ENCODE peak calls at places on chromosomes 11 and 22, in four cellular contexts. N, K, W and H are unnamed samples.

GRCh38 chr11:61961570-61962212 is 5.7 kb downstream of the FTH1 start:
- DNase-seq in N (no peak), K (no peak), W (no peak), H (peak; percentile 82)

GRCh38 chr11:57323503-57324153 is 1.1 kb downstream of the TNKS1BP1 start:
- DNase-seq in N (no peak), K (no peak), W (no peak), H (peak; percentile 29)

GRCh38 chr11:72631806-72632731 is 42.2 kb downstream of the PDE2A start:
- DNase-seq in N (no peak), K (peak; percentile 5), W (no peak), H (peak; percentile 43)

GRCh38 chr22:27676545-27677188 is 124.9 kb downstream of the MN1 start:
- DNase-seq in N (no peak), K (no peak), W (no peak), H (no peak)

GRCh38 chr11:116404143-116404800 is 368.5 kb downstream of the BUD13 start:
- DNase-seq in N (no peak), K (peak; percentile 88), W (no peak), H (no peak)

GRCh38 chr11:67373916-67374570 is 645 bp upstream of the CLCF1 start:
- DNase-seq in N (no peak), K (peak; percentile 61), W (peak; percentile 53), H (peak; percentile 99)

GRCh38 chr22:46043816-46044717 is 67.1 kb upstream of the WNT7B start:
- DNase-seq in N (no peak), K (no peak), W (peak; percentile 38), H (peak; percentile 55)

GRCh38 chr11:81267246-81267645 is 1466.4 kb downstream of the FAM181B start:
- DNase-seq in N (no peak), K (no peak), W (no peak), H (no peak)

GRCh38 chr22:39917776-39918493 is 17.1 kb downstream of the GRAP2 start:
- DNase-seq in N (no peak), K (no peak), W (no peak), H (no peak)

GRCh38 chr11:129319201-129319600 is 56.4 kb upstream of the BARX2 start:
- DNase-seq in N (no peak), K (no peak), W (no peak), H (no peak)

GRCh38 chr11:68999093-68999747 is 13.8 kb downstream of the MRGPRF start:
- DNase-seq in N (no peak), K (no peak), W (no peak), H (no peak)

GRCh38 chr11:16956538-16957153 is 57.6 kb downstream of the PLEKHA7 start:
- DNase-seq in N (no peak), K (no peak), W (no peak), H (peak; percentile 11)

GRCh38 chr11:10908215-10908990 is 50.5 kb upstream of the ZBED5 start:
- DNase-seq in N (no peak), K (peak; percentile 36), W (no peak), H (peak; percentile 100)

GRCh38 chr22:30393885-30394284 is 2.9 kb upstream of the SEC14L2 start:
- DNase-seq in N (no peak), K (no peak), W (no peak), H (no peak)

GRCh38 chr11:121741316-121741715 is 288.5 kb upstream of the SORL1-AS1 start:
- DNase-seq in N (no peak), K (peak; percentile 19), W (no peak), H (no peak)

GRCh38 chr11:78244546-78245315 is 56.0 kb downstream of the USP35 start:
- DNase-seq in N (no peak), K (no peak), W (no peak), H (peak; percentile 86)

GRCh38 chr22:44971651-44972362 is 38.0 kb downstream of the PHF21B start:
- DNase-seq in N (no peak), K (no peak), W (no peak), H (no peak)

GRCh38 chr11:73324116-73324515 is 16.0 kb downstream of the ARHGEF17 start:
- DNase-seq in N (no peak), K (no peak), W (no peak), H (no peak)